ENCODE peak calls at places on chromosomes 3 and 15, in nine cellular contexts. A is kidney, V is Panc1, Z is cardiac muscle cell, X is upper lobe of right lung, B is PC-3, H is endodermal cell, I is fibroblast of lung, T is body of pancreas. P is an unnamed sample.

GRCh38 chr3:51983578-51984268 is 388 bp downstream of the ACY1 start:
- DNase-seq in A (no peak), V (no peak), Z (no peak), X (no peak), B (no peak), H (no peak), I (no peak), T (no peak), P (no peak)

GRCh38 chr3:116337229-116337628 is 108.1 kb downstream of the LSAMP start:
- DNase-seq in A (no peak), V (no peak), Z (no peak), X (no peak), B (peak; percentile 5), H (no peak), I (no peak), T (no peak), P (peak; percentile 10)

GRCh38 chr15:60580068-60580467 is 101.1 kb upstream of the ICE2 start:
- DNase-seq in A (no peak), V (no peak), Z (no peak), X (no peak), B (no peak), H (no peak), I (no peak), T (no peak), P (no peak)

GRCh38 chr15:85754993-85755392 is 39.7 kb downstream of the KLHL25 start:
- DNase-seq in A (peak; percentile 64), V (no peak), Z (peak; percentile 46), X (no peak), B (no peak), H (peak; percentile 47), I (no peak), T (no peak), P (no peak)

GRCh38 chr15:37599175-37599574 is 335.3 kb upstream of the TMCO5A start:
- DNase-seq in A (no peak), V (no peak), Z (no peak), X (no peak), B (no peak), H (no peak), I (no peak), T (no peak), P (no peak)

GRCh38 chr15:54298396-54298795 is 320.2 kb downstream of the UNC13C start:
- DNase-seq in A (no peak), V (no peak), Z (no peak), X (no peak), B (no peak), H (no peak), I (no peak), T (no peak), P (no peak)

GRCh38 chr3:23368731-23369130 is 165.6 kb downstream of the UBE2E2 start:
- DNase-seq in A (no peak), V (no peak), Z (no peak), X (no peak), B (no peak), H (no peak), I (no peak), T (no peak), P (no peak)

GRCh38 chr15:100335335-100335999 is 6.3 kb downstream of the ADAMTS17 start:
- DNase-seq in A (no peak), V (no peak), Z (no peak), X (no peak), B (peak; percentile 19), H (no peak), I (no peak), T (peak; percentile 34), P (no peak)

GRCh38 chr3:177536873-177537272 is 339.6 kb upstream of the TBL1XR1 start:
- DNase-seq in A (no peak), V (no peak), Z (no peak), X (no peak), B (no peak), H (no peak), I (no peak), T (no peak), P (no peak)

GRCh38 chr15:63469190-63469589 is 35.2 kb upstream of the USP3 start:
- DNase-seq in A (no peak), V (no peak), Z (no peak), X (no peak), B (no peak), H (no peak), I (no peak), T (no peak), P (no peak)

GRCh38 chr15:68106656-68107055 is 52.5 kb downstream of the PIAS1 start:
- DNase-seq in A (no peak), V (no peak), Z (peak; percentile 14), X (no peak), B (no peak), H (no peak), I (peak; percentile 76), T (no peak), P (peak; percentile 25)

GRCh38 chr15:84648539-84648938 is 5.5 kb downstream of the WDR73 start:
- DNase-seq in A (no peak), V (no peak), Z (peak; percentile 30), X (peak; percentile 86), B (no peak), H (no peak), I (no peak), T (no peak), P (no peak)

GRCh38 chr3:126550488-126551051 is 8.2 kb downstream of the C3orf22 start:
- DNase-seq in A (peak; percentile 72), V (no peak), Z (no peak), X (peak; percentile 48), B (no peak), H (peak; percentile 37), I (no peak), T (no peak), P (no peak)

GRCh38 chr3:159830523-159831151 is 158.0 kb upstream of the IL12A start:
- DNase-seq in A (no peak), V (no peak), Z (no peak), X (no peak), B (no peak), H (no peak), I (peak; percentile 58), T (no peak), P (no peak)
- H3K27ac ChIP-seq in A (no peak overlapping the region), V (no peak overlapping the region), Z (no peak overlapping the region), X (no peak overlapping the region), B (no peak overlapping the region), H (no peak overlapping the region), I (no peak overlapping the region), T (no peak overlapping the region), P (no peak overlapping the region)

GRCh38 chr3:187039100-187039722 is 100.1 kb downstream of the RPL39L start:
- DNase-seq in A (no peak), V (no peak), Z (no peak), X (no peak), B (no peak), H (no peak), I (no peak), T (no peak), P (no peak)
- H3K36me3 ChIP-seq in A (no peaks in the 10 kb centered on the region), V (no peaks in the 10 kb centered on the region), Z (peaks cover 18% of the 10 kb centered on the region), X (peaks cover 8% of the 10 kb centered on the region), B (no peaks in the 10 kb centered on the region), H (peaks cover 44% of the 10 kb centered on the region), I (no peaks in the 10 kb centered on the region), T (no peaks in the 10 kb centered on the region), P (peaks cover 33% of the 10 kb centered on the region)

DNA sequence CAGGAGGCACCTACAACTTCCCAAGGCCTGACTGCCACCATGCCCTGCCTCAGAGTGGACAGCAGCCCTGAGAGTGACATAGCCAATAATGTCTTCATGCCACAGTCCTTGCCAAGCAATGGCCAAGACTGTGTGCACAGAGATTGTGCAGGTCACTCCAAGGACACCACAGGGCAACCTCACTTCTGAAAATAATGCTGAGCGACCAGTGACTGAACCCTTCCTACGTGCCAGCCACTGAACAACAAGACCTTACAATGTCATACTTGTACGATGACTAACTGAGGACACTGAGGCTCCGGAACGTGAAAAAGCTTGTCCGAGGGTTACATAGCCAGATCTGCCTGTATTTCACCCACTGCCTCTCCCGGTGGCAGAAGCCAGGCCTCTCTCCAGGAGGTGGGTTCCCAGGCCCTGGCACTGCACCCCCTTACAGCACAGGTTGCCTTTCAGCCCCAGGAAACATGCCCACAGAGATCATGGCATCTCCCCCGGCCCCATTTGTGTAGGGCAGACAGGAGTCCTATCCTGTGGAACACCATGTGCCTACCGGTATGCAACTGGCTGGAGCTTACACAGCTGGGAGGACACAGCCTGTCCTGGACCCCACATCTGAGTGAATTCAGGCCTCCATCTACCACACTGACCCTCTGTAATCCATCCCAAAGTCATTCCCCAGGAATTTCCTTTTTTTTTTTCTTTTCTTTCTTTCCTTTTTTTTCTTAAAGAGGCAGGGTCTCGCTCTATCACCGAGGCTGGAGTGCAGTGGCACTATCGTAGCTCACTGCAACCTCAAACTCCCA is 72.3 kb downstream of the SLC12A8 start:
- DNase-seq in A (no peak), V (no peak), Z (peak; percentile 58), X (no peak), B (no peak), H (peak; percentile 29), I (peak; percentile 90), T (no peak), P (no peak)
- H3K27ac ChIP-seq in A (no peak overlapping the region), V (no peak overlapping the region), Z (no peak overlapping the region), X (peak overlapping the region; percentile 70), B (no peak overlapping the region), H (no peak overlapping the region), I (no peak overlapping the region), T (no peak overlapping the region), P (no peak overlapping the region)

DNA sequence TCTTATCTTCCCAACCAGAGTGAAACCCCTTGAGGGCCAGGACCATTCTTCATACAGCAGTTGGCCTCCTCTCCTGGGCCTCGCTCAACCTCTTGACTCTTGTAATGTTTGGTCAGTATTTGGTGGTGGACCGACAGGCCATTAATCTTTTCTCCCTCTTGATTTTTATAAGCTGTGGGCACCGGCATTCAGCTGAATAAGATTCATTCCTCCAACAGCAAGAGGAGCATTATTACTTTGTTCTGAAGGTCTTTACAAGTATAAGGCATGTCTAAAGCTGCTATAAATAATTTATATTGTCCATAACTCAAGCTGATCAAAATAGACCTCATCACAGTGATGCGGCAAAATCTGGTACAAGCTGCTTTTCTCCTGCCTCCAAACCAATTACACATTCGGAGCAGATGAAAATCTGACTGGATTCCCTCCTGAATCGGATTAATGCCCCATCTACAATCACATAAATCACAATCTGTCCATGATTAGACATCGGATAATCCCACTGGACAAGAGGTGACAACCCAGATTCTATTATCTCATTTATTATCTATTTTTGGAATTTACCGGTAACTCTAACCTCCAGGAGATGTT is 8.4 kb upstream of the ISL2 start:
- DNase-seq in A (no peak), V (no peak), Z (no peak), X (no peak), B (no peak), H (no peak), I (no peak), T (no peak), P (no peak)
- H3K36me3 ChIP-seq in A (no peaks in the 10 kb centered on the region), V (no peaks in the 10 kb centered on the region), Z (no peaks in the 10 kb centered on the region), X (no peaks in the 10 kb centered on the region), B (no peaks in the 10 kb centered on the region), H (no peaks in the 10 kb centered on the region), I (no peaks in the 10 kb centered on the region), T (no peaks in the 10 kb centered on the region), P (no peaks in the 10 kb centered on the region)

DNA sequence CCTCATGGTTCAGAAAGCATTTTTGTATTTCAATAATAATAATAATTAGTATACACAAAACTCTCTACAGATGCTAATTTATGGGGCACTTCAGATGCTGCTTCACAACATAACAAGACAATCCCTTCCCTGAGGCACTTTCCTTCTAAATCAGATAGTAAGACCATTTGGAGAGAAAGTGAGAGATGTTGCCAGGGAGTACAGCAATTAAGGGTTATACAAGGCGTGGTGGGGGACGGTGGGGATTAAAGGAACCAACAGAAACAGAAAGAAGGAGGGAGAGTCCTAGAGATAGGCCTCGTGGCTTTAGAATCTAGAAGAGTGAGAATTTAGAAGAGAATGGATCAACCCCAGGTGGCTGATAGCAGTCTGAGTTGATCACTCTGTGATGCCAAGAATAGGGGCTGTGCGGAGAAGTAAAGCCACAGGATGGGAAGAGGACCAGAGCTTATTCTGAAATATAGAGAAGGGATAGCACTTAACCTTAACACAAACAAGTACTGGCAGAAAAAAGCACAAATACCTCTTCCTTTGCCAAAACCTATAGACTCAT is 76.9 kb downstream of the ETFA start:
- DNase-seq in A (no peak), V (no peak), Z (no peak), X (no peak), B (no peak), H (no peak), I (no peak), T (no peak), P (no peak)
- H3K27ac ChIP-seq in A (no peak overlapping the region), V (no peak overlapping the region), Z (no peak overlapping the region), X (no peak overlapping the region), B (no peak overlapping the region), H (no peak overlapping the region), I (no peak overlapping the region), T (no peak overlapping the region), P (no peak overlapping the region)